ENCODE peak calls at places on chromosomes 11 and 22, in seven cellular contexts. M is substantia nigra; L is right cardiac atrium; G is cardiac muscle cell; Z is stomach; W is activated naive CD4-positive, alpha-beta T cell treated with anti-CD3 and anti-CD28 coated beads, Interleukin-2, amount 50 U/mL, for 16 hours; Y is NB4. E is an unnamed sample.

GRCh38 chr11:94665116-94665659 is 98.0 kb downstream of the PIWIL4 start:
- DNase-seq in M (no peak), L (no peak), G (no peak), Z (no peak), W (no peak), Y (no peak), E (no peak)

GRCh38 chr11:91136631-91137030 is 913.8 kb upstream of the CHORDC1 start:
- DNase-seq in M (no peak), L (no peak), G (no peak), Z (no peak), W (no peak), Y (peak; percentile 24), E (no peak)

GRCh38 chr22:19543970-19544708 is 19.9 kb upstream of the CLDN5 start:
- DNase-seq in M (no peak), L (no peak), G (no peak), Z (peak; percentile 90), W (no peak), Y (no peak), E (no peak)

GRCh38 chr11:76995177-76995576 is 39.0 kb upstream of the B3GNT6 start:
- DNase-seq in M (no peak), L (no peak), G (no peak), Z (no peak), W (no peak), Y (no peak), E (no peak)

GRCh38 chr22:30777589-30777988 is 82.9 kb downstream of the OSBP2 start:
- DNase-seq in M (no peak), L (no peak), G (no peak), Z (no peak), W (no peak), Y (no peak), E (no peak)

GRCh38 chr11:9802291-9802861 is 138.5 kb downstream of the SWAP70 start:
- DNase-seq in M (no peak), L (no peak), G (peak; percentile 74), Z (no peak), W (no peak), Y (no peak), E (no peak)

GRCh38 chr11:116740741-116741140 is 32.0 kb downstream of the BUD13 start:
- DNase-seq in M (no peak), L (no peak), G (no peak), Z (no peak), W (no peak), Y (no peak), E (no peak)

GRCh38 chr22:50585238-50585637 is 2.6 kb upstream of the CHKB start:
- DNase-seq in M (no peak), L (no peak), G (no peak), Z (no peak), W (no peak), Y (no peak), E (no peak)

GRCh38 chr11:69027704-69028372 is 14.8 kb upstream of the MRGPRF start:
- DNase-seq in M (no peak), L (no peak), G (peak; percentile 60), Z (no peak), W (no peak), Y (peak; percentile 96), E (peak; percentile 34)

GRCh38 chr11:101456812-101457211 is 127.0 kb downstream of the TRPC6 start:
- DNase-seq in M (no peak), L (no peak), G (peak; percentile 24), Z (no peak), W (no peak), Y (no peak), E (no peak)

GRCh38 chr22:47168900-47169800 is 406.7 kb downstream of the TBC1D22A start:
- DNase-seq in M (no peak), L (no peak), G (peak; percentile 15), Z (peak; percentile 25), W (peak; percentile 8), Y (peak; percentile 55), E (peak; percentile 12)

GRCh38 chr11:104163100-104164027 is 583 bp downstream of the PDGFD start:
- DNase-seq in M (no peak), L (peak; percentile 31), G (peak; percentile 52), Z (peak; percentile 30), W (no peak), Y (no peak), E (peak; percentile 62)

GRCh38 chr11:119832536-119832935 is 103.5 kb upstream of the NECTIN1 start:
- DNase-seq in M (no peak), L (no peak), G (peak; percentile 51), Z (peak; percentile 65), W (no peak), Y (no peak), E (peak; percentile 64)

GRCh38 chr11:29135504-29135903 is 881.3 kb downstream of the KCNA4 start:
- DNase-seq in M (no peak), L (no peak), G (no peak), Z (no peak), W (no peak), Y (no peak), E (no peak)

GRCh38 chr22:24683671-24684070 is 80.7 kb downstream of the GGT1 start:
- DNase-seq in M (no peak), L (no peak), G (peak; percentile 94), Z (no peak), W (no peak), Y (no peak), E (no peak)

GRCh38 chr22:49703391-49703926 is 124.2 kb downstream of the BRD1 start:
- DNase-seq in M (no peak), L (no peak), G (no peak), Z (no peak), W (no peak), Y (no peak), E (no peak)

GRCh38 chr22:36860821-36861659 is at the start of gene NCF4:
- DNase-seq in M (peak; percentile 22), L (peak; percentile 65), G (no peak), Z (peak; percentile 57), W (no peak), Y (peak; percentile 98), E (peak; percentile 84)

GRCh38 chr22:17920145-17920605 is 104.2 kb downstream of the MICAL3 start:
- DNase-seq in M (no peak), L (peak; percentile 78), G (peak; percentile 66), Z (peak; percentile 57), W (no peak), Y (no peak), E (no peak)

GRCh38 chr11:1070594-1071462 is 3.8 kb upstream of the MUC2 start:
- DNase-seq in M (no peak), L (no peak), G (no peak), Z (no peak), W (no peak), Y (no peak), E (peak; percentile 3)

GRCh38 chr11:66970808-66971442 is 4.2 kb upstream of the C11orf86 start:
- DNase-seq in M (no peak), L (peak; percentile 70), G (peak; percentile 100), Z (no peak), W (no peak), Y (peak; percentile 97), E (no peak)

GRCh38 chr11:119692547-119692834 is 36.5 kb downstream of the NECTIN1 start:
- DNase-seq in M (no peak), L (no peak), G (no peak), Z (no peak), W (no peak), Y (no peak), E (no peak)

GRCh38 chr11:118650366-118650765 is 29.1 kb downstream of the TREH start:
- DNase-seq in M (no peak), L (no peak), G (no peak), Z (no peak), W (no peak), Y (no peak), E (no peak)

GRCh38 chr22:42343136-42343484 is 72.7 kb upstream of the TCF20 start:
- DNase-seq in M (no peak), L (no peak), G (no peak), Z (no peak), W (peak; percentile 23), Y (no peak), E (no peak)

GRCh38 chr11:94895971-94896370 is 77.4 kb downstream of the CWC15 start:
- DNase-seq in M (no peak), L (peak; percentile 36), G (peak; percentile 54), Z (no peak), W (no peak), Y (no peak), E (no peak)

GRCh38 chr11:57598831-57599155 is 1.3 kb downstream of the SERPING1 start:
- DNase-seq in M (no peak), L (no peak), G (peak; percentile 47), Z (no peak), W (no peak), Y (no peak), E (no peak)

GRCh38 chr11:75583710-75584658 is 21.9 kb downstream of the SERPINH1 start:
- DNase-seq in M (peak; percentile 62), L (peak; percentile 87), G (peak; percentile 92), Z (peak; percentile 39), W (peak; percentile 26), Y (peak; percentile 75), E (peak; percentile 60)

GRCh38 chr11:46920709-46921108 is 2.4 kb upstream of the LRP4 start:
- DNase-seq in M (no peak), L (peak; percentile 50), G (peak; percentile 84), Z (no peak), W (no peak), Y (no peak), E (no peak)

GRCh38 chr11:22192642-22193347 is at the start of gene ANO5:
- DNase-seq in M (peak; percentile 40), L (peak; percentile 75), G (peak; percentile 7), Z (peak; percentile 78), W (no peak), Y (no peak), E (peak; percentile 83)

GRCh38 chr11:116661056-116661455 is 111.7 kb downstream of the BUD13 start:
- DNase-seq in M (no peak), L (no peak), G (no peak), Z (no peak), W (no peak), Y (no peak), E (no peak)

GRCh38 chr11:12200359-12201015 is 90.1 kb downstream of the MICAL2 start:
- DNase-seq in M (no peak), L (peak; percentile 55), G (peak; percentile 89), Z (no peak), W (no peak), Y (no peak), E (peak; percentile 66)

GRCh38 chr11:6695377-6695776 is 12.2 kb upstream of the MRPL17 start:
- DNase-seq in M (no peak), L (no peak), G (peak; percentile 79), Z (no peak), W (no peak), Y (no peak), E (no peak)

GRCh38 chr22:19136915-19137314 is 5.8 kb downstream of the TSSK2 start:
- DNase-seq in M (no peak), L (no peak), G (no peak), Z (no peak), W (no peak), Y (no peak), E (no peak)

GRCh38 chr11:19524171-19524671 is 188.4 kb upstream of the NAV2 start:
- DNase-seq in M (peak; percentile 75), L (no peak), G (no peak), Z (peak; percentile 49), W (no peak), Y (no peak), E (peak; percentile 68)

GRCh38 chr11:77299528-77299993 is 1.9 kb downstream of the GDPD4 start:
- DNase-seq in M (no peak), L (no peak), G (no peak), Z (peak; percentile 43), W (no peak), Y (no peak), E (peak; percentile 33)

GRCh38 chr22:25875461-25875860 is 133.5 kb downstream of the MYO18B start:
- DNase-seq in M (no peak), L (no peak), G (no peak), Z (no peak), W (no peak), Y (no peak), E (no peak)

GRCh38 chr11:2122907-2123627 is 16.1 kb downstream of the IGF2 start:
- DNase-seq in M (no peak), L (no peak), G (no peak), Z (no peak), W (peak; percentile 9), Y (no peak), E (no peak)

GRCh38 chr11:92082652-92083051 is 142.0 kb upstream of the FAT3 start:
- DNase-seq in M (no peak), L (no peak), G (no peak), Z (no peak), W (no peak), Y (no peak), E (no peak)

GRCh38 chr11:134921938-134922337 is 509.9 kb upstream of the B3GAT1 start:
- DNase-seq in M (no peak), L (no peak), G (no peak), Z (no peak), W (no peak), Y (no peak), E (no peak)

E was measured in body of pancreas.